ENCODE peak calls at places on chromosomes 3 and 15, in four cellular contexts. X is HepG2, O is H1, J is GM12878. G is an unnamed sample.

GRCh38 chr15:86231864-86232801 is 152.5 kb downstream of the AGBL1 start:
- DNase-seq in X (peak; percentile 12), J (no peak), O (peak; percentile 66), G (peak; percentile 42)

GRCh38 chr3:158791259-158791920 is 10.5 kb upstream of the MFSD1 start:
- DNase-seq in X (peak; percentile 58), J (no peak), O (no peak), G (no peak)

GRCh38 chr15:57861805-57862586 is 155.5 kb downstream of the POLR2M start:
- DNase-seq in J (no peak), O (no peak), X (no peak), G (no peak)

GRCh38 chr15:68211656-68212320 is 6.7 kb upstream of the CALML4 start:
- DNase-seq in X (no peak), J (no peak), O (no peak), G (no peak)

GRCh38 chr3:149243540-149243939 is 21.9 kb upstream of the CP start:
- DNase-seq in X (no peak), O (no peak), J (no peak), G (no peak)

GRCh38 chr15:63881431-63881830 is 47.7 kb upstream of the HERC1 start:
- DNase-seq in O (no peak), X (no peak), J (peak; percentile 81), G (no peak)

GRCh38 chr3:67875338-67875737 is 220.9 kb upstream of the SUCLG2 start:
- DNase-seq in J (no peak), X (peak; percentile 50), O (no peak), G (no peak)

GRCh38 chr3:149596136-149596770 is 61.6 kb downstream of the WWTR1 start:
- DNase-seq in O (no peak), J (no peak), X (no peak), G (no peak)

GRCh38 chr3:177928156-177928555 is 608.1 kb upstream of the KCNMB2 start:
- DNase-seq in X (no peak), O (no peak), J (no peak), G (no peak)

GRCh38 chr15:24899367-24899766 is 55.4 kb upstream of the SNRPN start:
- DNase-seq in X (no peak), O (no peak), J (no peak), G (no peak)

GRCh38 chr3:50510325-50510724 is 6.9 kb upstream of the CACNA2D2 start:
- DNase-seq in O (no peak), X (no peak), J (no peak), G (no peak)

GRCh38 chr15:91982401-91982800 is 128.9 kb downstream of the SLCO3A1 start:
- DNase-seq in J (no peak), X (no peak), O (no peak), G (no peak)

GRCh38 chr15:60708684-60709083 is 229.7 kb upstream of the ICE2 start:
- DNase-seq in X (no peak), O (no peak), J (no peak), G (no peak)

GRCh38 chr3:187186801-187187421 is 10.4 kb upstream of the RTP1 start:
- DNase-seq in X (peak; percentile 12), J (no peak), O (no peak), G (no peak)

GRCh38 chr3:175728566-175728965 is 869.4 kb downstream of the NAALADL2 start:
- DNase-seq in J (no peak), X (no peak), O (no peak), G (no peak)

GRCh38 chr3:184582583-184582982 is 21.0 kb downstream of the EPHB3 start:
- DNase-seq in O (peak; percentile 72), X (no peak), J (no peak), G (peak; percentile 88)

GRCh38 chr3:193207874-193208273 is 33.1 kb upstream of the PLAAT1 start:
- DNase-seq in X (no peak), J (no peak), O (no peak), G (no peak)

GRCh38 chr3:94069242-94069813 is 6.5 kb downstream of the NSUN3 start:
- DNase-seq in J (no peak), X (peak; percentile 3), O (no peak), G (no peak)

GRCh38 chr3:11037241-11037873 is 44.8 kb downstream of the SLC6A1 start:
- DNase-seq in J (no peak), O (no peak), X (no peak), G (no peak)

GRCh38 chr15:77784361-77785292 is 151.9 kb upstream of the LINGO1 start:
- DNase-seq in O (peak; percentile 88), J (no peak), X (peak; percentile 14), G (peak; percentile 18)

GRCh38 chr3:69145688-69146087 is 23.3 kb upstream of the LMOD3 start:
- DNase-seq in J (no peak), X (no peak), O (no peak), G (no peak)

GRCh38 chr15:41659855-41660234 is 360 bp upstream of the MGA start:
- DNase-seq in J (no peak), O (no peak), X (no peak), G (no peak)

GRCh38 chr3:187999821-188000220 is 154.1 kb upstream of the LPP start:
- DNase-seq in J (no peak), X (no peak), O (no peak), G (no peak)

GRCh38 chr3:19717736-19718135 is 216.3 kb downstream of the EFHB start:
- DNase-seq in O (no peak), X (no peak), J (no peak), G (no peak)

GRCh38 chr15:36024066-36024465 is 478.1 kb upstream of the DPH6 start:
- DNase-seq in O (no peak), J (no peak), X (no peak), G (no peak)

GRCh38 chr3:42690766-42691680 is 5.7 kb downstream of the KLHL40 start:
- DNase-seq in O (no peak), X (no peak), J (no peak), G (no peak)

GRCh38 chr3:61666615-61667320 is 105.4 kb downstream of the PTPRG start:
- DNase-seq in O (no peak), X (no peak), J (no peak), G (no peak)

GRCh38 chr15:38660726-38661125 is 96.1 kb upstream of the RASGRP1 start:
- DNase-seq in X (no peak), J (no peak), O (no peak), G (no peak)

GRCh38 chr15:53976844-53977392 is 1.3 kb upstream of the UNC13C start:
- DNase-seq in O (peak; percentile 51), J (no peak), X (peak; percentile 5), G (no peak)

GRCh38 chr3:58679451-58679850 is 12.9 kb upstream of the FAM3D start:
- DNase-seq in O (no peak), X (no peak), J (no peak), G (no peak)

GRCh38 chr15:73630796-73631471 is 2.3 kb downstream of the NPTN start:
- DNase-seq in O (no peak), X (no peak), J (no peak), G (no peak)

GRCh38 chr15:34628577-34629152 is 45.2 kb upstream of the GOLGA8B start:
- DNase-seq in O (no peak), X (no peak), J (no peak), G (no peak)

GRCh38 chr3:98039322-98040024 is 4.4 kb upstream of the GABRR3 start:
- DNase-seq in J (peak; percentile 79), X (peak; percentile 78), O (peak; percentile 81), G (peak; percentile 77)

GRCh38 chr3:152853196-152853595 is 18.3 kb downstream of the P2RY1 start:
- DNase-seq in O (no peak), X (no peak), J (no peak), G (no peak)

GRCh38 chr3:58645726-58646125 is 20.8 kb downstream of the FAM3D start:
- DNase-seq in J (no peak), O (no peak), X (no peak), G (no peak)

GRCh38 chr3:151926956-151927355 is 53.5 kb downstream of the SUCNR1 start:
- DNase-seq in J (no peak), O (no peak), X (no peak), G (no peak)

GRCh38 chr15:64284037-64284436 is 71.9 kb downstream of the CSNK1G1 start:
- DNase-seq in J (no peak), O (no peak), X (no peak), G (no peak)

GRCh38 chr3:158908187-158908762 is 106.4 kb downstream of the MFSD1 start:
- DNase-seq in J (no peak), O (no peak), X (no peak), G (no peak)

GRCh38 chr3:177694316-177694715 is 497.0 kb upstream of the TBL1XR1 start:
- DNase-seq in O (no peak), X (no peak), J (no peak), G (no peak)

GRCh38 chr3:5540532-5540931 is 353.0 kb downstream of the EDEM1 start:
- DNase-seq in O (no peak), J (no peak), X (no peak), G (no peak)

GRCh38 chr3:9725775-9726174 is 5.8 kb upstream of the BRPF1 start:
- DNase-seq in X (no peak), O (no peak), J (no peak), G (no peak)

GRCh38 chr3:9727743-9728142 is 3.8 kb upstream of the BRPF1 start:
- DNase-seq in O (no peak), X (no peak), J (no peak), G (no peak)

GRCh38 chr3:9729419-9729818 is 2.1 kb upstream of the BRPF1 start:
- DNase-seq in J (no peak), X (no peak), O (no peak), G (no peak)

GRCh38 chr3:9730747-9731205 is 759 bp upstream of the BRPF1 start:
- DNase-seq in X (no peak), O (peak; percentile 85), J (no peak), G (no peak)

DNA sequence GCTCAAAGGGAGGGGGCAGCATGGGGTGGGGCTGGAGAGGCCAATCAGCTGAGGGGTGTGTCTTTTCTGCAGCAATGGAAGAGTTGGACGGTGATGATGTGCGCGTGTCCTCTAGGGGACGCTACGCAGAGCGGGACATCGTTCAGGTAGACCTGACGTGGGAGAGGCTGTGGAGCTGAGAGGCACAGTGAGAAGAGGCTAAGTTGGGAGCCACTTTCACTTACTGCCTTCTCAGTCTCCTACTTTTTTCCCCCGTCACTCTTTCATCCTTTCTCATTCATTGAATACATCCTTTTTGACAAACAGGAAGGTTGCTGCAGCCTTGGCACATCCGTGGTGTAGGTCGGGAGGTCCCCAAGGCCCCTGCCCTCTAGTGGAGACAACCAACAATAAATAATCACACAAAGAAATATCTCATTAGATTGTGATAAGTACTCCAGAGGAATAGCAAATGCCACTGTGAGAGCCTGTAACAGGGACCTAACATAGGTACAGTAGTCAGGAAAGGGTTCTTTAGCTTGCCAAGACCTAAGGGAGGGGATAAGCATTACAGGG is 4.4 kb upstream of the BRPF1 start:
- DNase-seq in O (peak; percentile 89), X (peak; percentile 42), J (no peak), G (peak; percentile 50)
- H3K4me3 ChIP-seq in O (peak overlapping the region; percentile 52), X (no peak overlapping the region), J (no peak overlapping the region), G (no peak overlapping the region)

DNA sequence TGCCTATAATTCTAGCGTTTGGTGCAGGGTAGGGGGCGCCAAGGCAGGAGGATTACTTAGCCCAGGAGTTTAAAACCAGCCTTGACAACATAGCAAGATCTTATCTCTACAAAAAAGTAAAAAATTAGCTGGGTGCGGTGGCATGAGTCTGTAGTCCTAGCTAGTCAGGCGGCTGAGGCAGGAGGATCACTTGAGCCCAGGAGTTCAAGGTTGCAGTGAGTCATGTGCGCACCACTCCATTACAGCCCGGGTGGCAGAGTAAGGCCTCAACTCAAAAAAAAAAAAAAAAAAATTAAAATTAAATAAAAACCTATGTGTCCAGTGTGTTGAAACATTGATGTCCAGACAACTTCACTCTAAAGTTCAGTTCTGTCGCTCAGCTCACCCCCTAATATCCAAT is 78.2 kb upstream of the SOX2 start:
- DNase-seq in X (peak; percentile 38), J (no peak), O (no peak), G (no peak)
- TF ChIP-seq ZNF274 in X (no peak), J (no peak), O (no peak), G (no peak)

GRCh38 chr3:146161725-146162047 is 702 bp upstream of the PLOD2 start:
- DNase-seq in X (peak; percentile 50), O (no peak), J (no peak), G (no peak)
- TF ChIP-seq SUZ12 in X (no peak), O (no peak), J (no peak), G (no peak)

GRCh38 chr3:35088943-35089342 is 550.4 kb upstream of the ARPP21 start:
- DNase-seq in X (no peak), J (no peak), O (no peak), G (no peak)
- H3K4me3 ChIP-seq in X (no peak overlapping the region), J (no peak overlapping the region), O (no peak overlapping the region), G (no peak overlapping the region)

G was measured in NT2/D1.